ENCODE peak calls at places on chromosomes 11 and 22, in seven cellular contexts. One of them, this sample, is unnamed.

GRCh38 chr11:2186669-2187266 is 15.2 kb upstream of the TH start:
- DNase-seq in HepG2: peak; percentile 59
- DNase-seq in K562: no peak
- DNase-seq in SK-N-SH: peak; percentile 80
- DNase-seq in H1: peak; percentile 69
- DNase-seq in HCT116: peak; percentile 51
- DNase-seq in GM12878: no peak
- DNase-seq in this sample: peak; percentile 76

GRCh38 chr11:121159721-121160120 is 58.7 kb downstream of the TECTA start:
- DNase-seq in HepG2: no peak
- DNase-seq in K562: no peak
- DNase-seq in SK-N-SH: no peak
- DNase-seq in H1: no peak
- DNase-seq in HCT116: no peak
- DNase-seq in GM12878: no peak
- DNase-seq in this sample: no peak

GRCh38 chr22:17412232-17412631 is 43.0 kb downstream of the CECR2 start:
- DNase-seq in HepG2: no peak
- DNase-seq in K562: no peak
- DNase-seq in SK-N-SH: no peak
- DNase-seq in H1: no peak
- DNase-seq in HCT116: no peak
- DNase-seq in GM12878: no peak
- DNase-seq in this sample: no peak

GRCh38 chr11:29119116-29119515 is 897.7 kb downstream of the KCNA4 start:
- DNase-seq in HepG2: no peak
- DNase-seq in K562: no peak
- DNase-seq in SK-N-SH: no peak
- DNase-seq in H1: no peak
- DNase-seq in HCT116: no peak
- DNase-seq in GM12878: no peak
- DNase-seq in this sample: no peak

GRCh38 chr22:26399288-26399687 is 29.8 kb upstream of the ASPHD2 start:
- DNase-seq in HepG2: no peak
- DNase-seq in K562: peak; percentile 39
- DNase-seq in SK-N-SH: no peak
- DNase-seq in H1: no peak
- DNase-seq in HCT116: no peak
- DNase-seq in GM12878: no peak
- DNase-seq in this sample: no peak

GRCh38 chr11:10623797-10624761 is 55.6 kb upstream of the LYVE1 start:
- DNase-seq in HepG2: peak; percentile 37
- DNase-seq in K562: peak; percentile 62
- DNase-seq in SK-N-SH: peak; percentile 46
- DNase-seq in H1: peak; percentile 84
- DNase-seq in HCT116: peak; percentile 43
- DNase-seq in GM12878: no peak
- DNase-seq in this sample: peak; percentile 44

GRCh38 chr11:78190871-78191538 is 2.3 kb downstream of the USP35 start:
- DNase-seq in HepG2: peak; percentile 32
- DNase-seq in K562: no peak
- DNase-seq in SK-N-SH: no peak
- DNase-seq in H1: no peak
- DNase-seq in HCT116: no peak
- DNase-seq in GM12878: no peak
- DNase-seq in this sample: no peak

GRCh38 chr11:76763573-76764348 is 19.4 kb upstream of the TSKU start:
- DNase-seq in HepG2: no peak
- DNase-seq in K562: no peak
- DNase-seq in SK-N-SH: no peak
- DNase-seq in H1: no peak
- DNase-seq in HCT116: no peak
- DNase-seq in GM12878: no peak
- DNase-seq in this sample: no peak

GRCh38 chr11:71108013-71108865 is 144.1 kb downstream of the SHANK2 start:
- DNase-seq in HepG2: no peak
- DNase-seq in K562: no peak
- DNase-seq in SK-N-SH: no peak
- DNase-seq in H1: no peak
- DNase-seq in HCT116: no peak
- DNase-seq in GM12878: no peak
- DNase-seq in this sample: no peak

GRCh38 chr11:132948252-132948651 is 584.0 kb downstream of the OPCML start:
- DNase-seq in HepG2: no peak
- DNase-seq in K562: no peak
- DNase-seq in SK-N-SH: no peak
- DNase-seq in H1: no peak
- DNase-seq in HCT116: no peak
- DNase-seq in GM12878: no peak
- DNase-seq in this sample: no peak

GRCh38 chr11:129018991-129019390 is 76.3 kb upstream of the TP53AIP1 start:
- DNase-seq in HepG2: no peak
- DNase-seq in K562: no peak
- DNase-seq in SK-N-SH: no peak
- DNase-seq in H1: no peak
- DNase-seq in HCT116: no peak
- DNase-seq in GM12878: no peak
- DNase-seq in this sample: no peak

GRCh38 chr11:72224587-72225410 is at the start of gene INPPL1:
- DNase-seq in HepG2: no peak
- DNase-seq in K562: peak; percentile 47
- DNase-seq in SK-N-SH: peak; percentile 67
- DNase-seq in H1: peak; percentile 61
- DNase-seq in HCT116: no peak
- DNase-seq in GM12878: no peak
- DNase-seq in this sample: no peak

GRCh38 chr11:46452918-46453517 is 61.4 kb upstream of the CHRM4 start:
- DNase-seq in HepG2: peak; percentile 63
- DNase-seq in K562: no peak
- DNase-seq in SK-N-SH: no peak
- DNase-seq in H1: no peak
- DNase-seq in HCT116: no peak
- DNase-seq in GM12878: no peak
- DNase-seq in this sample: no peak

GRCh38 chr22:30115705-30116104 is 35.4 kb downstream of the HORMAD2 start:
- DNase-seq in HepG2: no peak
- DNase-seq in K562: no peak
- DNase-seq in SK-N-SH: no peak
- DNase-seq in H1: no peak
- DNase-seq in HCT116: peak; percentile 8
- DNase-seq in GM12878: no peak
- DNase-seq in this sample: no peak

GRCh38 chr22:37658133-37659065 is at the start of gene PDXP:
- DNase-seq in HepG2: peak; percentile 99
- DNase-seq in K562: peak; percentile 97
- DNase-seq in SK-N-SH: peak; percentile 98
- DNase-seq in H1: peak; percentile 98
- DNase-seq in HCT116: peak; percentile 100
- DNase-seq in GM12878: peak; percentile 99
- DNase-seq in this sample: peak; percentile 98

GRCh38 chr11:94314064-94314463 is 9.7 kb downstream of the IZUMO1R start:
- DNase-seq in HepG2: no peak
- DNase-seq in K562: no peak
- DNase-seq in SK-N-SH: no peak
- DNase-seq in H1: no peak
- DNase-seq in HCT116: no peak
- DNase-seq in GM12878: no peak
- DNase-seq in this sample: no peak

GRCh38 chr11:14318581-14318981 is 40.4 kb downstream of the RRAS2 start:
- DNase-seq in HepG2: no peak
- DNase-seq in K562: no peak
- DNase-seq in SK-N-SH: no peak
- DNase-seq in H1: no peak
- DNase-seq in HCT116: no peak
- DNase-seq in GM12878: no peak
- DNase-seq in this sample: no peak

GRCh38 chr11:63910605-63911195 is 6.3 kb downstream of the RCOR2 start:
- DNase-seq in HepG2: no peak
- DNase-seq in K562: no peak
- DNase-seq in SK-N-SH: peak; percentile 60
- DNase-seq in H1: no peak
- DNase-seq in HCT116: no peak
- DNase-seq in GM12878: no peak
- DNase-seq in this sample: no peak

GRCh38 chr11:107669156-107669740 is 42.6 kb downstream of the SLN start:
- DNase-seq in HepG2: no peak
- DNase-seq in K562: no peak
- DNase-seq in SK-N-SH: no peak
- DNase-seq in H1: no peak
- DNase-seq in HCT116: no peak
- DNase-seq in GM12878: no peak
- DNase-seq in this sample: no peak

GRCh38 chr22:31148516-31148915 is 8.2 kb upstream of the PLA2G3 start:
- DNase-seq in HepG2: no peak
- DNase-seq in K562: no peak
- DNase-seq in SK-N-SH: no peak
- DNase-seq in H1: no peak
- DNase-seq in HCT116: no peak
- DNase-seq in GM12878: no peak
- DNase-seq in this sample: no peak

GRCh38 chr22:43273902-43274484 is 69.2 kb downstream of the SCUBE1 start:
- DNase-seq in HepG2: peak; percentile 47
- DNase-seq in K562: peak; percentile 69
- DNase-seq in SK-N-SH: peak; percentile 78
- DNase-seq in H1: peak; percentile 69
- DNase-seq in HCT116: peak; percentile 47
- DNase-seq in GM12878: peak; percentile 13
- DNase-seq in this sample: peak; percentile 67

GRCh38 chr22:45317551-45318167 is 7.9 kb downstream of the FAM118A start:
- DNase-seq in HepG2: no peak
- DNase-seq in K562: no peak
- DNase-seq in SK-N-SH: peak; percentile 70
- DNase-seq in H1: peak; percentile 54
- DNase-seq in HCT116: no peak
- DNase-seq in GM12878: no peak
- DNase-seq in this sample: no peak

GRCh38 chr11:64206457-64207246 is at the start of gene FERMT3:
- DNase-seq in HepG2: no peak
- DNase-seq in K562: peak; percentile 79
- DNase-seq in SK-N-SH: peak; percentile 27
- DNase-seq in H1: no peak
- DNase-seq in HCT116: no peak
- DNase-seq in GM12878: peak; percentile 41
- DNase-seq in this sample: no peak

GRCh38 chr11:109547356-109548027 is 125.5 kb downstream of the C11orf87 start:
- DNase-seq in HepG2: no peak
- DNase-seq in K562: no peak
- DNase-seq in SK-N-SH: no peak
- DNase-seq in H1: no peak
- DNase-seq in HCT116: no peak
- DNase-seq in GM12878: no peak
- DNase-seq in this sample: no peak

GRCh38 chr11:93849751-93850584 is 450 bp downstream of the VSTM5 start:
- DNase-seq in HepG2: no peak
- DNase-seq in K562: peak; percentile 41
- DNase-seq in SK-N-SH: peak; percentile 83
- DNase-seq in H1: peak; percentile 58
- DNase-seq in HCT116: no peak
- DNase-seq in GM12878: no peak
- DNase-seq in this sample: no peak

GRCh38 chr11:109303342-109303741 is 118.6 kb upstream of the C11orf87 start:
- DNase-seq in HepG2: no peak
- DNase-seq in K562: no peak
- DNase-seq in SK-N-SH: no peak
- DNase-seq in H1: no peak
- DNase-seq in HCT116: no peak
- DNase-seq in GM12878: no peak
- DNase-seq in this sample: no peak

GRCh38 chr11:67278939-67279588 is 10.0 kb upstream of the ANKRD13D start:
- DNase-seq in HepG2: no peak
- DNase-seq in K562: no peak
- DNase-seq in SK-N-SH: no peak
- DNase-seq in H1: no peak
- DNase-seq in HCT116: no peak
- DNase-seq in GM12878: no peak
- DNase-seq in this sample: no peak

GRCh38 chr11:5129457-5129877 is 8.7 kb downstream of the OR52A5 start:
- DNase-seq in HepG2: no peak
- DNase-seq in K562: peak; percentile 63
- DNase-seq in SK-N-SH: no peak
- DNase-seq in H1: no peak
- DNase-seq in HCT116: no peak
- DNase-seq in GM12878: no peak
- DNase-seq in this sample: no peak

GRCh38 chr22:17633217-17633997 is 4.9 kb upstream of the ATP6V1E1 start:
- DNase-seq in HepG2: peak; percentile 85
- DNase-seq in K562: peak; percentile 67
- DNase-seq in SK-N-SH: no peak
- DNase-seq in H1: no peak
- DNase-seq in HCT116: peak; percentile 87
- DNase-seq in GM12878: no peak
- DNase-seq in this sample: peak; percentile 30

GRCh38 chr11:75432911-75433321 is at the start of gene KLHL35:
- DNase-seq in HepG2: no peak
- DNase-seq in K562: no peak
- DNase-seq in SK-N-SH: no peak
- DNase-seq in H1: no peak
- DNase-seq in HCT116: no peak
- DNase-seq in GM12878: no peak
- DNase-seq in this sample: no peak
- TF ChIP-seq JUND in HepG2: no peak
- TF ChIP-seq JUND in K562: no peak
- TF ChIP-seq JUND in SK-N-SH: no peak
- TF ChIP-seq JUND in H1: no peak
- TF ChIP-seq JUND in HCT116: no peak
- TF ChIP-seq JUND in GM12878: no peak
- TF ChIP-seq JUND in this sample: no peak

GRCh38 chr22:33051960-33052839 is 6.0 kb downstream of the SYN3 start:
- DNase-seq in HepG2: peak; percentile 85
- DNase-seq in K562: no peak
- DNase-seq in SK-N-SH: peak; percentile 33
- DNase-seq in H1: no peak
- DNase-seq in HCT116: no peak
- DNase-seq in GM12878: no peak
- DNase-seq in this sample: no peak
- TF ChIP-seq JUND in HepG2: no peak
- TF ChIP-seq JUND in K562: no peak
- TF ChIP-seq JUND in SK-N-SH: no peak
- TF ChIP-seq JUND in H1: peak; percentile 65
- TF ChIP-seq JUND in HCT116: no peak
- TF ChIP-seq JUND in GM12878: no peak
- TF ChIP-seq JUND in this sample: no peak

DNA sequence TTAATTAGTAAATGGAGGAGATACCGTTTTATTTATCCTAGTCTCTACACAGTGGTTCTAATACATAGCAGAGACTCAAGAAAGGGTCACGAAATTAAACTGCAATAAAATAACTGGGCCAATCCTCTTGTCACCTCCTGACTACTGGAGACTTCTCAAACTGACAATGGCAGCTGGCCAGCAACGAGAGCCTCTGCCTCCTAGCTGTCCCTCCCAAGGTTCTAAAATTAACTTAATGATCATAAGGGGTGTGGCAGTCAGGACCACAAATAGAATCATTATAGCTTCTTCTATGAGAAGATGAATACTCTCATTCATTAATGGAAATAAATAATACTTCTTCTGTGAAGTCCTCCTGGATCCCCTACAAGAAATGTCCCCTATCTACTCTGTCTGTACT is 63.8 kb upstream of the APOA1 start:
- DNase-seq in HepG2: no peak
- DNase-seq in K562: no peak
- DNase-seq in SK-N-SH: no peak
- DNase-seq in H1: no peak
- DNase-seq in HCT116: no peak
- DNase-seq in GM12878: no peak
- DNase-seq in this sample: no peak
- TF ChIP-seq JUND in HepG2: no peak
- TF ChIP-seq JUND in K562: no peak
- TF ChIP-seq JUND in SK-N-SH: no peak
- TF ChIP-seq JUND in H1: no peak
- TF ChIP-seq JUND in HCT116: no peak
- TF ChIP-seq JUND in GM12878: no peak
- TF ChIP-seq JUND in this sample: no peak

GRCh38 chr11:45144126-45145082 is 2.0 kb upstream of the PRDM11 start:
- DNase-seq in HepG2: no peak
- DNase-seq in K562: no peak
- DNase-seq in SK-N-SH: no peak
- DNase-seq in H1: no peak
- DNase-seq in HCT116: no peak
- DNase-seq in GM12878: no peak
- DNase-seq in this sample: no peak
- TF ChIP-seq JUND in HepG2: no peak
- TF ChIP-seq JUND in K562: no peak
- TF ChIP-seq JUND in SK-N-SH: no peak
- TF ChIP-seq JUND in H1: no peak
- TF ChIP-seq JUND in HCT116: no peak
- TF ChIP-seq JUND in GM12878: no peak
- TF ChIP-seq JUND in this sample: no peak